ENCODE peak calls at places on chromosomes 6 and 20, in seven cellular contexts. N is NCI-H69; P is PC-9; G is cardiac fibroblast; B is stimulated activated CD4-positive, alpha-beta T cell treated with anti-CD3 and anti-CD28 coated beads, Interleukin-1b, Interleukin-23, amount 100 ng/mL, for 24 hours; F is K562; S is astrocyte of the hippocampus. A is an unnamed sample.

GRCh38 chr20:6882911-6883310 is 115.4 kb downstream of the BMP2 start:
- DNase-seq in P (no peak), B (no peak), G (no peak), S (peak), F (no peak), N (peak), A (peak)

GRCh38 chr6:158686791-158687381 is 37.0 kb downstream of the SYTL3 start:
- DNase-seq in B (no peak), P (no peak), F (no peak), G (no peak), S (no peak), N (no peak), A (no peak)

GRCh38 chr6:148389086-148389485 is 46.4 kb downstream of the SASH1 start:
- DNase-seq in N (no peak), S (no peak), P (no peak), F (no peak), B (no peak), G (no peak), A (no peak)

GRCh38 chr6:33723576-33724085 is 12.1 kb upstream of the UQCC2 start:
- DNase-seq in P (no peak), S (no peak), B (no peak), F (no peak), N (no peak), G (no peak), A (no peak)

GRCh38 chr6:83417880-83418663 is 12.8 kb downstream of the ME1 start:
- DNase-seq in F (peak), G (peak), S (peak), P (no peak), N (peak), B (no peak), A (peak)

GRCh38 chr20:20343886-20344381 is 24.0 kb upstream of the INSM1 start:
- DNase-seq in B (no peak), P (no peak), N (no peak), S (no peak), F (no peak), G (no peak), A (no peak)

GRCh38 chr20:62412194-62413024 is 5.3 kb upstream of the CABLES2 start:
- DNase-seq in F (peak), P (no peak), G (no peak), S (no peak), N (peak), B (no peak), A (no peak)

GRCh38 chr6:27565839-27566779 is 93.2 kb upstream of the ZNF184 start:
- DNase-seq in N (no peak), B (no peak), S (peak), P (no peak), G (no peak), F (no peak), A (no peak)

GRCh38 chr20:12970372-12970821 is 38.4 kb upstream of the SPTLC3 start:
- DNase-seq in G (peak), F (no peak), N (peak), P (no peak), B (no peak), S (peak), A (peak)

GRCh38 chr6:15153191-15153590 is 92.7 kb upstream of the JARID2 start:
- DNase-seq in B (no peak), N (no peak), G (no peak), P (no peak), F (no peak), S (no peak), A (no peak)

GRCh38 chr6:122028933-122029332 is 370.5 kb upstream of the HSF2 start:
- DNase-seq in B (no peak), F (no peak), P (peak), S (no peak), G (no peak), N (no peak), A (no peak)

GRCh38 chr20:38569747-38570519 is 11.1 kb upstream of the ADIG start:
- DNase-seq in S (no peak), N (no peak), B (no peak), P (no peak), G (no peak), F (no peak), A (no peak)

GRCh38 chr20:23243791-23244190 is 106.8 kb upstream of the NXT1 start:
- DNase-seq in G (no peak), B (no peak), F (peak), P (no peak), N (no peak), S (no peak), A (no peak)

A was measured in choroid plexus epithelial cell.